ENCODE peak calls at places on chromosomes 7 and 10, in four cellular contexts. S, R, V and X are unnamed samples.

GRCh38 chr7:805261-805660 is 27.0 kb upstream of the SUN1 start:
- DNase-seq in S (no peak), R (no peak), V (no peak), X (no peak)

GRCh38 chr7:132347129-132347528 is 229.1 kb downstream of the PLXNA4 start:
- DNase-seq in S (no peak), R (no peak), V (no peak), X (no peak)

GRCh38 chr7:39042706-39043105 is 65.0 kb downstream of the POU6F2 start:
- DNase-seq in S (no peak), R (no peak), V (no peak), X (no peak)

GRCh38 chr7:94655884-94656657 is at the start of gene SGCE:
- DNase-seq in S (peak; percentile 71), R (peak; percentile 95), V (peak; percentile 28), X (peak; percentile 65)

GRCh38 chr7:108581655-108582491 is 12.2 kb downstream of the DNAJB9 start:
- DNase-seq in S (no peak), R (no peak), V (no peak), X (peak; percentile 65)

GRCh38 chr7:72267291-72267800 is 144.8 kb downstream of the CALN1 start:
- DNase-seq in S (no peak), R (no peak), V (no peak), X (no peak)

GRCh38 chr10:56823849-56824248 is 462.8 kb upstream of the ZWINT start:
- DNase-seq in S (no peak), R (peak; percentile 4), V (peak; percentile 5), X (peak; percentile 2)

GRCh38 chr10:73756183-73756582 is 12.0 kb downstream of the SEC24C start:
- DNase-seq in S (no peak), R (no peak), V (no peak), X (no peak)

GRCh38 chr10:111125102-111125501 is 48.3 kb downstream of the ADRA2A start:
- DNase-seq in S (no peak), R (no peak), V (no peak), X (no peak)

GRCh38 chr10:70820976-70821750 is 5.4 kb downstream of the SGPL1 start:
- DNase-seq in S (peak; percentile 39), R (no peak), V (no peak), X (no peak)

GRCh38 chr10:89478085-89478738 is 57.2 kb downstream of the SLC16A12 start:
- DNase-seq in S (no peak), R (no peak), V (no peak), X (no peak)

GRCh38 chr10:113971349-113971973 is 72.2 kb upstream of the ADRB1 start:
- DNase-seq in S (no peak), R (no peak), V (no peak), X (no peak)

GRCh38 chr10:8158439-8159071 is 104.1 kb downstream of the GATA3 start:
- DNase-seq in S (no peak), R (no peak), V (no peak), X (no peak)

GRCh38 chr10:30555465-30555864 is 74.1 kb downstream of the LYZL2 start:
- DNase-seq in S (no peak), R (no peak), V (no peak), X (no peak)

GRCh38 chr7:19143930-19144574 is 1.2 kb downstream of the FERD3L start:
- DNase-seq in S (no peak), R (peak; percentile 23), V (no peak), X (no peak)

GRCh38 chr10:97109562-97109961 is 76.2 kb downstream of the SLIT1 start:
- DNase-seq in S (no peak), R (no peak), V (no peak), X (no peak)
- TF ChIP-seq MXI1 in S (no peak), R (no peak), V (no peak), X (no peak)

GRCh38 chr10:98299341-98299740 is 31.3 kb upstream of the LOXL4 start:
- DNase-seq in S (peak; percentile 37), R (no peak), V (no peak), X (no peak)
- TF ChIP-seq MXI1 in S (no peak), R (no peak), V (no peak), X (no peak)

GRCh38 chr7:135792334-135792733 is 43.7 kb upstream of the FAM180A start:
- DNase-seq in S (no peak), R (no peak), V (no peak), X (no peak)
- TF ChIP-seq MXI1 in S (no peak), R (no peak), V (no peak), X (no peak)

DNA sequence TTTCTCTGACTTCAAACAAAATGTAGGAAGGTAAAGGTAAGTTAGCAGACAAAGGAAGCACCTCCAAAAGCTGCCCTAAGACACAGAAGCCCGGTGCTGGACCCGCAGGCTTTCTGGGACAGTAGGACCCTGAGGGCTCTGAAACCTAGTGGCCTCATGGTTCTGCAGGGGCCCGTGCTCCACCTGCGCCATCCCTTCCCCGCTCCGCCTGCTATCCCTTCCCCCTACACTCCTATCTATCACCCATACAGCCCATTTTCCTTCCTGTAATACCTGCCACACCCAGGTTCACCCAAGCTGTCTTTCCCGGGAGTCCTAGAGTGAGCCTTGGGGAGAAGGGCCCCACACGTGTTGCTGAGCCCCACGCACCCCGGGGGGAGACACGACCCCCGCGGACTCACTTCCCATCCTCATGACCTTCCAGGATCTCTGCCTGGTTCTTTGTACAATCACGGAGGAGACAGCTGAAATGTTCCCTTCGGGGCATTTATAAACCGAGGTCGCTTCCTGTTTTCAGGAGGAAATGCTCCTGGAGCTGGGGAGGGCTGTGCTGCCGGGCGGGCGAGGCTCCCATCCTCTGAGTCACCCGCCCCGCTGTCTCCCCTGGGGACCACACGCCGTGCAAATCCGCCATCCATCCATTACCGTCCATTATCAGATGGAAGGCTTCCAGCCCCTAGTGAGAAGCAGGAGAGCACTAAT is 251.7 kb upstream of the PITRM1 start:
- DNase-seq in S (no peak), R (peak; percentile 41), V (no peak), X (no peak)
- TF ChIP-seq MXI1 in S (no peak), R (no peak), V (no peak), X (no peak)

GRCh38 chr10:78937388-78937787 is 131.4 kb upstream of the ZMIZ1 start:
- DNase-seq in S (no peak), R (no peak), V (no peak), X (no peak)
- TF ChIP-seq MXI1 in S (no peak), R (no peak), V (no peak), X (no peak)